ENCODE peak calls at places on chromosomes 11 and 22, in five cellular contexts. One of them, this sample, is unnamed.

GRCh38 chr22:47307812-47308211 is 545.4 kb downstream of the TBC1D22A start:
- DNase-seq in anterior cingulate cortex: no peak
- DNase-seq in HuH-7.5: no peak
- DNase-seq in stimulated activated CD4-positive, alpha-beta T cell treated with anti-CD3 and anti-CD28 coated beads, Interleukin-15, amount 100 ng/mL, for 1 hour: no peak
- DNase-seq in lower leg skin: peak
- DNase-seq in this sample: no peak

GRCh38 chr11:120184946-120185677 is 25.7 kb upstream of the OAF start:
- DNase-seq in anterior cingulate cortex: no peak
- DNase-seq in stimulated activated CD4-positive, alpha-beta T cell treated with anti-CD3 and anti-CD28 coated beads, Interleukin-15, amount 100 ng/mL, for 1 hour: no peak
- DNase-seq in lower leg skin: peak
- DNase-seq in HuH-7.5: peak
- DNase-seq in this sample: no peak

GRCh38 chr22:30362632-30363281 is 6.0 kb downstream of the CCDC157 start:
- DNase-seq in anterior cingulate cortex: no peak
- DNase-seq in stimulated activated CD4-positive, alpha-beta T cell treated with anti-CD3 and anti-CD28 coated beads, Interleukin-15, amount 100 ng/mL, for 1 hour: no peak
- DNase-seq in lower leg skin: no peak
- DNase-seq in HuH-7.5: no peak
- DNase-seq in this sample: no peak

GRCh38 chr22:19933328-19934241 is 8.0 kb upstream of the COMT start:
- DNase-seq in lower leg skin: no peak
- DNase-seq in anterior cingulate cortex: no peak
- DNase-seq in stimulated activated CD4-positive, alpha-beta T cell treated with anti-CD3 and anti-CD28 coated beads, Interleukin-15, amount 100 ng/mL, for 1 hour: no peak
- DNase-seq in HuH-7.5: no peak
- DNase-seq in this sample: no peak

GRCh38 chr11:135035282-135035681 is 623.2 kb upstream of the B3GAT1 start:
- DNase-seq in anterior cingulate cortex: no peak
- DNase-seq in HuH-7.5: no peak
- DNase-seq in stimulated activated CD4-positive, alpha-beta T cell treated with anti-CD3 and anti-CD28 coated beads, Interleukin-15, amount 100 ng/mL, for 1 hour: no peak
- DNase-seq in lower leg skin: no peak
- DNase-seq in this sample: no peak

GRCh38 chr11:75229466-75229865 is 11.1 kb upstream of the TPBGL start:
- DNase-seq in anterior cingulate cortex: no peak
- DNase-seq in HuH-7.5: no peak
- DNase-seq in stimulated activated CD4-positive, alpha-beta T cell treated with anti-CD3 and anti-CD28 coated beads, Interleukin-15, amount 100 ng/mL, for 1 hour: no peak
- DNase-seq in lower leg skin: peak
- DNase-seq in this sample: no peak

GRCh38 chr22:45308624-45309421 is 911 bp upstream of the FAM118A start:
- DNase-seq in anterior cingulate cortex: no peak
- DNase-seq in stimulated activated CD4-positive, alpha-beta T cell treated with anti-CD3 and anti-CD28 coated beads, Interleukin-15, amount 100 ng/mL, for 1 hour: no peak
- DNase-seq in HuH-7.5: no peak
- DNase-seq in lower leg skin: peak
- DNase-seq in this sample: no peak

GRCh38 chr11:26583550-26583949 is 11.5 kb upstream of the MUC15 start:
- DNase-seq in lower leg skin: no peak
- DNase-seq in stimulated activated CD4-positive, alpha-beta T cell treated with anti-CD3 and anti-CD28 coated beads, Interleukin-15, amount 100 ng/mL, for 1 hour: no peak
- DNase-seq in HuH-7.5: no peak
- DNase-seq in anterior cingulate cortex: no peak
- DNase-seq in this sample: no peak

GRCh38 chr11:93519179-93519578 is 24.0 kb downstream of the SMCO4 start:
- DNase-seq in lower leg skin: no peak
- DNase-seq in HuH-7.5: no peak
- DNase-seq in stimulated activated CD4-positive, alpha-beta T cell treated with anti-CD3 and anti-CD28 coated beads, Interleukin-15, amount 100 ng/mL, for 1 hour: no peak
- DNase-seq in anterior cingulate cortex: no peak
- DNase-seq in this sample: no peak

GRCh38 chr11:114072978-114073377 is 13.5 kb downstream of the ZBTB16 start:
- DNase-seq in stimulated activated CD4-positive, alpha-beta T cell treated with anti-CD3 and anti-CD28 coated beads, Interleukin-15, amount 100 ng/mL, for 1 hour: no peak
- DNase-seq in anterior cingulate cortex: no peak
- DNase-seq in HuH-7.5: no peak
- DNase-seq in lower leg skin: peak
- DNase-seq in this sample: no peak

GRCh38 chr11:62905927-62906531 is 15.1 kb downstream of the CHRM1 start:
- DNase-seq in HuH-7.5: peak
- DNase-seq in anterior cingulate cortex: peak
- DNase-seq in lower leg skin: peak
- DNase-seq in stimulated activated CD4-positive, alpha-beta T cell treated with anti-CD3 and anti-CD28 coated beads, Interleukin-15, amount 100 ng/mL, for 1 hour: peak
- DNase-seq in this sample: no peak

GRCh38 chr11:128902515-128903066 is 11.4 kb downstream of the KCNJ5 start:
- DNase-seq in anterior cingulate cortex: no peak
- DNase-seq in HuH-7.5: no peak
- DNase-seq in stimulated activated CD4-positive, alpha-beta T cell treated with anti-CD3 and anti-CD28 coated beads, Interleukin-15, amount 100 ng/mL, for 1 hour: no peak
- DNase-seq in lower leg skin: no peak
- DNase-seq in this sample: no peak

GRCh38 chr11:22192289-22192641 is 620 bp upstream of the ANO5 start:
- DNase-seq in HuH-7.5: peak
- DNase-seq in stimulated activated CD4-positive, alpha-beta T cell treated with anti-CD3 and anti-CD28 coated beads, Interleukin-15, amount 100 ng/mL, for 1 hour: no peak
- DNase-seq in anterior cingulate cortex: no peak
- DNase-seq in lower leg skin: no peak
- DNase-seq in this sample: no peak

GRCh38 chr11:27837895-27838563 is 137.8 kb upstream of the BDNF start:
- DNase-seq in lower leg skin: no peak
- DNase-seq in HuH-7.5: no peak
- DNase-seq in anterior cingulate cortex: no peak
- DNase-seq in stimulated activated CD4-positive, alpha-beta T cell treated with anti-CD3 and anti-CD28 coated beads, Interleukin-15, amount 100 ng/mL, for 1 hour: no peak
- DNase-seq in this sample: no peak